ENCODE peak calls at places on chromosomes 13 and 19, in eight cellular contexts. One of them, this sample, is unnamed.

GRCh38 chr13:102589291-102589822 is 7.4 kb upstream of the TPP2 start:
- DNase-seq in naive thymus-derived CD8-positive, alpha-beta T cell: no peak
- DNase-seq in esophagus squamous epithelium: no peak
- DNase-seq in NCI-H2029 treated with DMSO at 0.1 percent for 48 hours: no peak
- DNase-seq in activated CD4-positive, CD25-positive, alpha-beta regulatory T cell: no peak
- DNase-seq in NCI-H774: no peak
- DNase-seq in HFFc6: no peak
- DNase-seq in neural crest cell: no peak
- DNase-seq in this sample: no peak

GRCh38 chr13:40916207-40916998 is 102.7 kb downstream of the ELF1 start:
- DNase-seq in naive thymus-derived CD8-positive, alpha-beta T cell: no peak
- DNase-seq in esophagus squamous epithelium: no peak
- DNase-seq in NCI-H2029 treated with DMSO at 0.1 percent for 48 hours: no peak
- DNase-seq in activated CD4-positive, CD25-positive, alpha-beta regulatory T cell: no peak
- DNase-seq in NCI-H774: no peak
- DNase-seq in HFFc6: peak; percentile 55
- DNase-seq in neural crest cell: no peak
- DNase-seq in this sample: no peak

GRCh38 chr19:48413879-48414623 is 20.6 kb downstream of the GRIN2D start:
- DNase-seq in naive thymus-derived CD8-positive, alpha-beta T cell: peak; percentile 57
- DNase-seq in esophagus squamous epithelium: no peak
- DNase-seq in NCI-H2029 treated with DMSO at 0.1 percent for 48 hours: no peak
- DNase-seq in activated CD4-positive, CD25-positive, alpha-beta regulatory T cell: no peak
- DNase-seq in NCI-H774: no peak
- DNase-seq in HFFc6: no peak
- DNase-seq in neural crest cell: no peak
- DNase-seq in this sample: no peak

GRCh38 chr13:45807520-45808099 is 43.9 kb downstream of the SIAH3 start:
- DNase-seq in naive thymus-derived CD8-positive, alpha-beta T cell: peak; percentile 67
- DNase-seq in esophagus squamous epithelium: no peak
- DNase-seq in NCI-H2029 treated with DMSO at 0.1 percent for 48 hours: peak; percentile 12
- DNase-seq in activated CD4-positive, CD25-positive, alpha-beta regulatory T cell: no peak
- DNase-seq in NCI-H774: peak; percentile 4
- DNase-seq in HFFc6: peak; percentile 33
- DNase-seq in neural crest cell: peak; percentile 14
- DNase-seq in this sample: no peak

GRCh38 chr19:41957838-41958366 is 1.2 kb downstream of the RABAC1 start:
- DNase-seq in naive thymus-derived CD8-positive, alpha-beta T cell: no peak
- DNase-seq in esophagus squamous epithelium: no peak
- DNase-seq in NCI-H2029 treated with DMSO at 0.1 percent for 48 hours: peak; percentile 90
- DNase-seq in activated CD4-positive, CD25-positive, alpha-beta regulatory T cell: no peak
- DNase-seq in NCI-H774: peak; percentile 72
- DNase-seq in HFFc6: peak; percentile 82
- DNase-seq in neural crest cell: peak; percentile 54
- DNase-seq in this sample: peak; percentile 75

GRCh38 chr13:31046711-31047279 is 114.3 kb downstream of the TEX26 start:
- DNase-seq in naive thymus-derived CD8-positive, alpha-beta T cell: no peak
- DNase-seq in esophagus squamous epithelium: no peak
- DNase-seq in NCI-H2029 treated with DMSO at 0.1 percent for 48 hours: peak; percentile 45
- DNase-seq in activated CD4-positive, CD25-positive, alpha-beta regulatory T cell: no peak
- DNase-seq in NCI-H774: peak; percentile 32
- DNase-seq in HFFc6: no peak
- DNase-seq in neural crest cell: no peak
- DNase-seq in this sample: no peak

GRCh38 chr13:34793301-34793700 is 148.8 kb upstream of the NBEA start:
- DNase-seq in naive thymus-derived CD8-positive, alpha-beta T cell: no peak
- DNase-seq in esophagus squamous epithelium: no peak
- DNase-seq in NCI-H2029 treated with DMSO at 0.1 percent for 48 hours: no peak
- DNase-seq in activated CD4-positive, CD25-positive, alpha-beta regulatory T cell: no peak
- DNase-seq in NCI-H774: no peak
- DNase-seq in HFFc6: peak; percentile 5
- DNase-seq in neural crest cell: no peak
- DNase-seq in this sample: no peak

GRCh38 chr13:43031881-43032280 is 8.5 kb downstream of the DNAJC15 start:
- DNase-seq in naive thymus-derived CD8-positive, alpha-beta T cell: no peak
- DNase-seq in esophagus squamous epithelium: no peak
- DNase-seq in NCI-H2029 treated with DMSO at 0.1 percent for 48 hours: no peak
- DNase-seq in activated CD4-positive, CD25-positive, alpha-beta regulatory T cell: no peak
- DNase-seq in NCI-H774: no peak
- DNase-seq in HFFc6: no peak
- DNase-seq in neural crest cell: no peak
- DNase-seq in this sample: no peak

GRCh38 chr13:103328899-103329298 is 262.7 kb upstream of the SLC10A2 start:
- DNase-seq in naive thymus-derived CD8-positive, alpha-beta T cell: no peak
- DNase-seq in esophagus squamous epithelium: no peak
- DNase-seq in NCI-H2029 treated with DMSO at 0.1 percent for 48 hours: no peak
- DNase-seq in activated CD4-positive, CD25-positive, alpha-beta regulatory T cell: no peak
- DNase-seq in NCI-H774: no peak
- DNase-seq in HFFc6: no peak
- DNase-seq in neural crest cell: no peak
- DNase-seq in this sample: no peak

GRCh38 chr19:18605546-18606280 is 886 bp downstream of the CRLF1 start:
- DNase-seq in naive thymus-derived CD8-positive, alpha-beta T cell: no peak
- DNase-seq in esophagus squamous epithelium: no peak
- DNase-seq in NCI-H2029 treated with DMSO at 0.1 percent for 48 hours: no peak
- DNase-seq in activated CD4-positive, CD25-positive, alpha-beta regulatory T cell: no peak
- DNase-seq in NCI-H774: no peak
- DNase-seq in HFFc6: no peak
- DNase-seq in neural crest cell: no peak
- DNase-seq in this sample: peak; percentile 37

GRCh38 chr19:918481-919156 is 1.5 kb downstream of the KISS1R start:
- DNase-seq in naive thymus-derived CD8-positive, alpha-beta T cell: peak; percentile 77
- DNase-seq in esophagus squamous epithelium: no peak
- DNase-seq in NCI-H2029 treated with DMSO at 0.1 percent for 48 hours: no peak
- DNase-seq in activated CD4-positive, CD25-positive, alpha-beta regulatory T cell: no peak
- DNase-seq in NCI-H774: no peak
- DNase-seq in HFFc6: no peak
- DNase-seq in neural crest cell: no peak
- DNase-seq in this sample: peak; percentile 38

GRCh38 chr13:88622362-88622973 is 951.3 kb downstream of the SLITRK5 start:
- DNase-seq in naive thymus-derived CD8-positive, alpha-beta T cell: no peak
- DNase-seq in esophagus squamous epithelium: no peak
- DNase-seq in NCI-H2029 treated with DMSO at 0.1 percent for 48 hours: no peak
- DNase-seq in activated CD4-positive, CD25-positive, alpha-beta regulatory T cell: no peak
- DNase-seq in NCI-H774: no peak
- DNase-seq in HFFc6: no peak
- DNase-seq in neural crest cell: no peak
- DNase-seq in this sample: no peak

GRCh38 chr19:36340786-36341386 is 38.1 kb downstream of the ZFP14 start:
- DNase-seq in naive thymus-derived CD8-positive, alpha-beta T cell: no peak
- DNase-seq in esophagus squamous epithelium: no peak
- DNase-seq in NCI-H2029 treated with DMSO at 0.1 percent for 48 hours: no peak
- DNase-seq in activated CD4-positive, CD25-positive, alpha-beta regulatory T cell: no peak
- DNase-seq in NCI-H774: no peak
- DNase-seq in HFFc6: no peak
- DNase-seq in neural crest cell: no peak
- DNase-seq in this sample: no peak

GRCh38 chr19:45919678-45920077 is 5.1 kb upstream of the NANOS2 start:
- DNase-seq in naive thymus-derived CD8-positive, alpha-beta T cell: no peak
- DNase-seq in esophagus squamous epithelium: no peak
- DNase-seq in NCI-H2029 treated with DMSO at 0.1 percent for 48 hours: no peak
- DNase-seq in activated CD4-positive, CD25-positive, alpha-beta regulatory T cell: no peak
- DNase-seq in NCI-H774: no peak
- DNase-seq in HFFc6: no peak
- DNase-seq in neural crest cell: no peak
- DNase-seq in this sample: no peak

GRCh38 chr13:97131447-97131846 is 90.7 kb upstream of the MBNL2 start:
- DNase-seq in naive thymus-derived CD8-positive, alpha-beta T cell: no peak
- DNase-seq in esophagus squamous epithelium: no peak
- DNase-seq in NCI-H2029 treated with DMSO at 0.1 percent for 48 hours: no peak
- DNase-seq in activated CD4-positive, CD25-positive, alpha-beta regulatory T cell: no peak
- DNase-seq in NCI-H774: no peak
- DNase-seq in HFFc6: no peak
- DNase-seq in neural crest cell: no peak
- DNase-seq in this sample: no peak

GRCh38 chr19:31002852-31003251 is 346.4 kb downstream of the TSHZ3 start:
- DNase-seq in naive thymus-derived CD8-positive, alpha-beta T cell: no peak
- DNase-seq in esophagus squamous epithelium: no peak
- DNase-seq in NCI-H2029 treated with DMSO at 0.1 percent for 48 hours: no peak
- DNase-seq in activated CD4-positive, CD25-positive, alpha-beta regulatory T cell: no peak
- DNase-seq in NCI-H774: no peak
- DNase-seq in HFFc6: no peak
- DNase-seq in neural crest cell: no peak
- DNase-seq in this sample: no peak

GRCh38 chr19:13839193-13839937 is 37.6 kb upstream of the NANOS3 start:
- DNase-seq in naive thymus-derived CD8-positive, alpha-beta T cell: peak; percentile 90
- DNase-seq in esophagus squamous epithelium: no peak
- DNase-seq in NCI-H2029 treated with DMSO at 0.1 percent for 48 hours: no peak
- DNase-seq in activated CD4-positive, CD25-positive, alpha-beta regulatory T cell: peak; percentile 64
- DNase-seq in NCI-H774: no peak
- DNase-seq in HFFc6: peak; percentile 88
- DNase-seq in neural crest cell: no peak
- DNase-seq in this sample: no peak

GRCh38 chr13:33352023-33352422 is 66.5 kb upstream of the STARD13 start:
- DNase-seq in naive thymus-derived CD8-positive, alpha-beta T cell: no peak
- DNase-seq in esophagus squamous epithelium: no peak
- DNase-seq in NCI-H2029 treated with DMSO at 0.1 percent for 48 hours: no peak
- DNase-seq in activated CD4-positive, CD25-positive, alpha-beta regulatory T cell: no peak
- DNase-seq in NCI-H774: no peak
- DNase-seq in HFFc6: no peak
- DNase-seq in neural crest cell: no peak
- DNase-seq in this sample: no peak

GRCh38 chr13:33392794-33393371 is 107.3 kb upstream of the STARD13 start:
- DNase-seq in naive thymus-derived CD8-positive, alpha-beta T cell: no peak
- DNase-seq in esophagus squamous epithelium: no peak
- DNase-seq in NCI-H2029 treated with DMSO at 0.1 percent for 48 hours: no peak
- DNase-seq in activated CD4-positive, CD25-positive, alpha-beta regulatory T cell: no peak
- DNase-seq in NCI-H774: no peak
- DNase-seq in HFFc6: no peak
- DNase-seq in neural crest cell: no peak
- DNase-seq in this sample: no peak

GRCh38 chr19:6216996-6217751 is 62.6 kb downstream of the MLLT1 start:
- DNase-seq in naive thymus-derived CD8-positive, alpha-beta T cell: peak; percentile 50
- DNase-seq in esophagus squamous epithelium: no peak
- DNase-seq in NCI-H2029 treated with DMSO at 0.1 percent for 48 hours: peak; percentile 28
- DNase-seq in activated CD4-positive, CD25-positive, alpha-beta regulatory T cell: no peak
- DNase-seq in NCI-H774: no peak
- DNase-seq in HFFc6: no peak
- DNase-seq in neural crest cell: peak; percentile 55
- DNase-seq in this sample: peak; percentile 79

GRCh38 chr13:88217372-88217771 is 546.2 kb downstream of the SLITRK5 start:
- DNase-seq in naive thymus-derived CD8-positive, alpha-beta T cell: no peak
- DNase-seq in esophagus squamous epithelium: no peak
- DNase-seq in NCI-H2029 treated with DMSO at 0.1 percent for 48 hours: no peak
- DNase-seq in activated CD4-positive, CD25-positive, alpha-beta regulatory T cell: no peak
- DNase-seq in NCI-H774: no peak
- DNase-seq in HFFc6: no peak
- DNase-seq in neural crest cell: no peak
- DNase-seq in this sample: no peak

GRCh38 chr13:74070065-74070464 is 64.1 kb downstream of the KLF12 start:
- DNase-seq in naive thymus-derived CD8-positive, alpha-beta T cell: peak; percentile 73
- DNase-seq in esophagus squamous epithelium: no peak
- DNase-seq in NCI-H2029 treated with DMSO at 0.1 percent for 48 hours: no peak
- DNase-seq in activated CD4-positive, CD25-positive, alpha-beta regulatory T cell: no peak
- DNase-seq in NCI-H774: no peak
- DNase-seq in HFFc6: no peak
- DNase-seq in neural crest cell: no peak
- DNase-seq in this sample: no peak

This sample was measured in nephron progenitor cell.